ENCODE peak calls at places on chromosomes 5 and 9, in six cellular contexts. L is SK-N-SH, J is foreskin fibroblast, N is GM06990, A is natural killer cell, T is mesothelial cell of epicardium. E is an unnamed sample.

GRCh38 chr9:112925058-112925641 is 34.5 kb upstream of the SLC46A2 start:
- DNase-seq in L (peak), J (peak), N (no peak), A (no peak), T (no peak), E (no peak)

GRCh38 chr9:127535396-127535795 is 76.7 kb upstream of the STXBP1 start:
- DNase-seq in L (no peak), J (no peak), N (no peak), A (no peak), T (no peak), E (no peak)

GRCh38 chr9:16591092-16591491 is 279.4 kb downstream of the BNC2 start:
- DNase-seq in L (no peak), J (no peak), N (no peak), A (no peak), T (no peak), E (no peak)

GRCh38 chr9:134293576-134294227 is 32.6 kb upstream of the RXRA start:
- DNase-seq in L (peak), J (peak), N (no peak), A (no peak), T (no peak), E (no peak)

GRCh38 chr9:88993327-88993726 is 2.1 kb downstream of the S1PR3 start:
- DNase-seq in L (no peak), J (no peak), N (no peak), A (no peak), T (no peak), E (no peak)

GRCh38 chr5:96924016-96924443 is 11.8 kb upstream of the LNPEP start:
- DNase-seq in L (peak), J (no peak), N (no peak), A (no peak), T (no peak), E (no peak)

GRCh38 chr5:71932131-71932635 is 175.1 kb upstream of the MAP1B start:
- DNase-seq in L (no peak), J (no peak), N (no peak), A (no peak), T (no peak), E (no peak)

GRCh38 chr5:132460835-132461230 is 29.7 kb downstream of the IRF1 start:
- DNase-seq in L (no peak), J (no peak), N (no peak), A (peak), T (no peak), E (no peak)

GRCh38 chr9:133604214-133604613 is 5.0 kb downstream of the FAM163B start:
- DNase-seq in L (peak), J (no peak), N (no peak), A (no peak), T (no peak), E (no peak)

GRCh38 chr5:83401775-83402174 is 69.8 kb upstream of the VCAN start:
- DNase-seq in L (no peak), J (no peak), N (no peak), A (no peak), T (no peak), E (no peak)
- TF ChIP-seq CTCF in L (no peak), J (no peak), N (no peak), A (no peak), T (no peak), E (no peak)

GRCh38 chr9:99753436-99753835 is 68.2 kb upstream of the NR4A3 start:
- DNase-seq in L (no peak), J (no peak), N (no peak), A (no peak), T (no peak), E (no peak)
- TF ChIP-seq CTCF in L (no peak), J (no peak), N (no peak), A (no peak), T (no peak), E (no peak)

GRCh38 chr5:31639488-31640011 is 619 bp downstream of the PDZD2 start:
- DNase-seq in L (no peak), J (no peak), N (no peak), A (no peak), T (no peak), E (peak)
- TF ChIP-seq CTCF in L (no peak), J (no peak), N (no peak), A (no peak), T (no peak), E (no peak)

GRCh38 chr9:19085295-19085694 is 17.4 kb downstream of the HAUS6 start:
- DNase-seq in L (peak), J (no peak), N (no peak), A (no peak), T (no peak), E (no peak)
- TF ChIP-seq CTCF in L (peak), J (no peak), N (peak), A (peak), T (no peak), E (no peak)

DNA sequence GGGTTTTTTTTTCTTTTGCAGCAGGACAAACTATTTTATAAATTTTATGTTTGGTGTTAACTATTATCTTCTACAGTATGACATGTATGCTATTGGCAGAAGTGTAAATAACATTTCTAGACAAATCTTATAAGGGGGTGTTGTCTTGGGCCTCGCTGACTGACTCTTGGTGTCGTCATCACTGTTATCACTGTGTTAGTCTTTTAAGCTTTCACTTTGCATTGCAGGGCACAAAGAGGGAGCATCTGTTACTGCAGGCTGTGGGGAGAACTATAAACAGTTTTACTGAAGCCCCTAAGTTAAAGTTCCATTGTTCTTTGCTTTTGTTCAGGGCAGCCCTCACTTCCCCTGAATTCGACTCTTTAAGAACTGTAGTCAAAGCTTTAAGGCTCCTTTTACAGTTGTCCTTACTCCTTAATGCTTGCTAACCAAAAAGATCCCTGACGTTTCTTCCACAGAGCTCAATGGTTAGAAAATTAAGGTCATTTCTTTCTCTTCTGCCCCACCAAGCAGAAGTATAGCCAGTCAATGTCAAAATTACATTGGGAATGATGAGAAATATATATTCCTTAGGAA is 605.0 kb downstream of the RAB3C start:
- DNase-seq in L (no peak), J (peak), N (no peak), A (no peak), T (no peak), E (no peak)
- TF ChIP-seq CTCF in L (no peak), J (no peak), N (no peak), A (no peak), T (no peak), E (no peak)

GRCh38 chr5:435961-436640 is 6.9 kb upstream of the EXOC3 start:
- DNase-seq in L (peak), J (no peak), N (no peak), A (no peak), T (peak), E (peak)
- TF ChIP-seq CTCF in L (peak), J (peak), N (no peak), A (no peak), T (no peak), E (no peak)

DNA sequence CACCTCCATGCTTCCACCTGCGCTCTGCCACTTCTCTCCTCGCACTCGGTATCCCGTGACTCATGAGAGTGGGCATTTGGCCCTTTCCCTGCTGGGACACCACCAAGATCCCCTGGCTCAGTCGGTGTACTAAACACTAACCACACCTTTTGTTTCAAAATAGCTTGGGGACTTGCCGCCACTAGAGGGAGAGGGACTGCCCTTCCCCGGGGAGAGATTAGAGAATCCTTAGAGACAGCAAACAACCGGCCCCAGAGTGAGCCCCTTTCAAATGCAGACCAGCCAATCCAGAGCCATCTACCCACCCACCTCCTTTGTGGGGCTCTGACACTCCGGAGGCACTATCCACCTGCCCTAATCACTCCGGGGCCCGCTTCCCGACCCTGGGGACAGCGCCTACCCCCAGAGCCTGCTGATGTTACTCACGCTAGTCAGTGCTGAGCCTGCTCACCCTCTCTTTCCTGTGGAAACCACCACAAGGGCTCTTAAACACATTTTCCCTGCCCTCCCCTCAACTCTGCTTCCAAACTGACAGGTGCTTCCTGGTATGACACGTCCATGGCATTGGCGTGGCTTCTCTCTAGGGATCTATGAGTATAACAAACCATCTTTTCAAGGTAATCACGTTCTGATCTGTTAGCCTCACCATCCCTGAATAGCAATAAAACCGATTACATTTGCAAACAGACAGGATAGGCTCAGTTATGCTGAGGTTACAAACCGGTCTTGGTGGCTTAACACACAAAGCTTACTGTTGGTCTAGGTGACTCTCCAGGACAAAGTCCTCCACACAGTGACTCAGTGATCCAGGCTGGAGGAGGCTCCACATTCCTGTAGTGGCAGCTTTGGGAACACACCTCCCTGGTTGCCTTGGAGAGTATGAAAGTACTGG is 180.1 kb upstream of the MVB12B start:
- DNase-seq in L (peak), J (no peak), N (peak), A (no peak), T (no peak), E (peak)
- TF ChIP-seq CTCF in L (peak), J (peak), N (peak), A (no peak), T (peak), E (no peak)

GRCh38 chr5:142982821-142983200 is 212.6 kb downstream of the ARHGAP26 start:
- DNase-seq in L (no peak), J (no peak), N (no peak), A (no peak), T (no peak), E (no peak)
- TF ChIP-seq CTCF in L (peak), J (no peak), N (peak), A (no peak), T (no peak), E (no peak)

DNA sequence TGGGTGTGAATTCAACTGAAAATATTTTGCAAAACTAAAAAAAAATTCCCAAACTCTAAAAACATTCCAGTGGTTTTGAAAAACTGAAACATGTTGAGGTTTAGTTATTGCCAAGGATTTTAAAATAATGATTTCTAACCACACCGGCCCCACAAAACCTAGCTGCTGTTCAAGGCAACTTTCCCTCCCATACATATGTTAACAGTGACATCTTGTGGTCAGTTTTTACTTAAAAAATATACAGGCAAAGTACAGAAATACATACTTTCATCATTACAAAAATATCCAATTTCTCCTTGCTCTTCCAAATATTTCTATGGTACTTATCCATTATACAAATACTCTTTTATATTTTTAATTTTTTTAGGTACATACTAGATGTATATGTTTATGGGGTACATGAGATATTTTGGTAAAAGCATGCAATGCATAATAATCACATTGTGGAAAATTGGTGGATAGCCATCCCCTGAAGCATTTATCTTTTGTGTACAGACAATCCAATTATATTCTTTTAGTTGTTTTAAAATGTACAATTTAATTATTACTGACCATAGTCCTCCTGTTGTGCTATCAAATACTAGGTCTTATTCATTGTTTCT is 34.4 kb upstream of the MRPS30 start:
- DNase-seq in L (peak), J (peak), N (no peak), A (no peak), T (no peak), E (no peak)
- TF ChIP-seq CTCF in L (peak), J (peak), N (peak), A (peak), T (peak), E (no peak)